ENCODE peak calls at places on chromosomes 12 and 14, in seven cellular contexts. One of them, this sample, is unnamed. For H3K4me1, the result is how much of the 10 kb centered on the place peaks cover.

GRCh38 chr12:24600996-24601395 is 347.9 kb downstream of the BCAT1 start:
- DNase-seq in left ventricle myocardium inferior: no peak
- DNase-seq in adrenal gland: no peak
- DNase-seq in tibial artery: no peak
- DNase-seq in stomach: no peak
- DNase-seq in pancreas: no peak
- DNase-seq in OCI-LY7: peak
- DNase-seq in this sample: no peak

GRCh38 chr12:126353604-126354003 is 1288.4 kb downstream of the AACS start:
- DNase-seq in left ventricle myocardium inferior: no peak
- DNase-seq in adrenal gland: no peak
- DNase-seq in OCI-LY7: no peak
- DNase-seq in stomach: no peak
- DNase-seq in pancreas: no peak
- DNase-seq in tibial artery: no peak
- DNase-seq in this sample: no peak

GRCh38 chr14:33026850-33027420 is 88.3 kb downstream of the NPAS3 start:
- DNase-seq in adrenal gland: no peak
- DNase-seq in stomach: no peak
- DNase-seq in tibial artery: no peak
- DNase-seq in OCI-LY7: no peak
- DNase-seq in left ventricle myocardium inferior: no peak
- DNase-seq in pancreas: no peak
- DNase-seq in this sample: no peak

GRCh38 chr12:127787544-127787943 is 479.4 kb upstream of the TMEM132C start:
- DNase-seq in tibial artery: no peak
- DNase-seq in left ventricle myocardium inferior: no peak
- DNase-seq in OCI-LY7: no peak
- DNase-seq in adrenal gland: no peak
- DNase-seq in pancreas: no peak
- DNase-seq in stomach: no peak
- DNase-seq in this sample: no peak

GRCh38 chr12:86748874-86749273 is 492.7 kb upstream of the MGAT4C start:
- DNase-seq in left ventricle myocardium inferior: no peak
- DNase-seq in stomach: no peak
- DNase-seq in pancreas: no peak
- DNase-seq in adrenal gland: no peak
- DNase-seq in tibial artery: no peak
- DNase-seq in OCI-LY7: no peak
- DNase-seq in this sample: no peak

GRCh38 chr14:77257700-77258099 is 13.3 kb downstream of the NGB start:
- DNase-seq in tibial artery: no peak
- DNase-seq in left ventricle myocardium inferior: no peak
- DNase-seq in adrenal gland: no peak
- DNase-seq in OCI-LY7: no peak
- DNase-seq in pancreas: peak
- DNase-seq in stomach: no peak
- DNase-seq in this sample: no peak

GRCh38 chr12:124233041-124233836 is 61.7 kb upstream of the RFLNA start:
- DNase-seq in OCI-LY7: no peak
- DNase-seq in pancreas: no peak
- DNase-seq in left ventricle myocardium inferior: no peak
- DNase-seq in stomach: peak
- DNase-seq in tibial artery: no peak
- DNase-seq in adrenal gland: peak
- DNase-seq in this sample: no peak

GRCh38 chr14:20489093-20489994 is 16.0 kb upstream of the RNASE10 start:
- DNase-seq in pancreas: no peak
- DNase-seq in OCI-LY7: no peak
- DNase-seq in left ventricle myocardium inferior: no peak
- DNase-seq in stomach: no peak
- DNase-seq in adrenal gland: no peak
- DNase-seq in tibial artery: no peak
- DNase-seq in this sample: no peak

GRCh38 chr12:40552868-40553267 is 139.4 kb upstream of the CNTN1 start:
- DNase-seq in OCI-LY7: no peak
- DNase-seq in tibial artery: no peak
- DNase-seq in stomach: no peak
- DNase-seq in adrenal gland: no peak
- DNase-seq in pancreas: no peak
- DNase-seq in left ventricle myocardium inferior: no peak
- DNase-seq in this sample: no peak

GRCh38 chr12:50581226-50582184 is 76.7 kb downstream of the DIP2B start:
- DNase-seq in adrenal gland: no peak
- DNase-seq in tibial artery: no peak
- DNase-seq in pancreas: no peak
- DNase-seq in stomach: no peak
- DNase-seq in left ventricle myocardium inferior: no peak
- DNase-seq in OCI-LY7: no peak
- DNase-seq in this sample: no peak

GRCh38 chr14:94423465-94424056 is 29.0 kb downstream of the SERPINA11 start:
- DNase-seq in left ventricle myocardium inferior: peak
- DNase-seq in OCI-LY7: peak
- DNase-seq in pancreas: peak
- DNase-seq in adrenal gland: peak
- DNase-seq in tibial artery: peak
- DNase-seq in stomach: peak
- DNase-seq in this sample: peak

GRCh38 chr14:31945074-31945613 is 132.0 kb upstream of the ARHGAP5 start:
- DNase-seq in OCI-LY7: peak
- DNase-seq in stomach: no peak
- DNase-seq in pancreas: no peak
- DNase-seq in tibial artery: no peak
- DNase-seq in left ventricle myocardium inferior: no peak
- DNase-seq in adrenal gland: no peak
- DNase-seq in this sample: no peak

GRCh38 chr12:10982244-10982643 is 4.5 kb downstream of the TAS2R50 start:
- DNase-seq in left ventricle myocardium inferior: no peak
- DNase-seq in OCI-LY7: no peak
- DNase-seq in pancreas: no peak
- DNase-seq in tibial artery: no peak
- DNase-seq in stomach: no peak
- DNase-seq in adrenal gland: no peak
- DNase-seq in this sample: no peak

GRCh38 chr14:56414231-56414630 is 165.4 kb upstream of the TMEM260 start:
- DNase-seq in OCI-LY7: no peak
- DNase-seq in pancreas: no peak
- DNase-seq in stomach: no peak
- DNase-seq in tibial artery: no peak
- DNase-seq in left ventricle myocardium inferior: no peak
- DNase-seq in adrenal gland: no peak
- DNase-seq in this sample: no peak

GRCh38 chr12:123142948-123143752 is 7.7 kb downstream of the PITPNM2 start:
- DNase-seq in stomach: no peak
- DNase-seq in adrenal gland: no peak
- DNase-seq in OCI-LY7: no peak
- DNase-seq in tibial artery: no peak
- DNase-seq in left ventricle myocardium inferior: no peak
- DNase-seq in pancreas: no peak
- DNase-seq in this sample: no peak

GRCh38 chr14:75279739-75280447 is 1.3 kb downstream of the FOS start:
- DNase-seq in left ventricle myocardium inferior: peak
- DNase-seq in stomach: no peak
- DNase-seq in adrenal gland: peak
- DNase-seq in tibial artery: no peak
- DNase-seq in OCI-LY7: no peak
- DNase-seq in pancreas: peak
- DNase-seq in this sample: peak

GRCh38 chr14:76502219-76502618 is 126.3 kb downstream of the ESRRB start:
- DNase-seq in OCI-LY7: no peak
- DNase-seq in left ventricle myocardium inferior: no peak
- DNase-seq in pancreas: no peak
- DNase-seq in tibial artery: no peak
- DNase-seq in adrenal gland: no peak
- DNase-seq in stomach: no peak
- DNase-seq in this sample: no peak

DNA sequence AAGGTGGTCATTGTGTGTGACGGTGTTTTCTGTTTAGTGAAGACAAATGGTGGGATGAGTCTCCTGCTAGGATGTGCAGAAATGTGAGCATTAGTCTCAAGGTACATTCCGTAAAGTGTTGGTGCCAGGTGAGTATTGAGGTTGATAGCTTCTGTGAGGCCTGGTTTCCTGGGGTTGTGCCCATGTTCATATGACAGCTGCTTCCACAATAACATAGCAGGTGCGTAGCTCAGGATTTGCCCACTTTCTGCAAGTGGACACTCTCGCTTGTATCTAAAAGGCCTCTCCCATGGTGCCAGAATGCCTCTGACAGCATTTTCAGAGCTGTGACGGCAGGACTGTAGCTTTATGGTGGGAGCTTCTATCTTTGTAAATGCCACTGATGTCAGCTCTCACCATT is 832.0 kb downstream of the DIO2 start:
- DNase-seq in tibial artery: no peak
- DNase-seq in pancreas: no peak
- DNase-seq in OCI-LY7: no peak
- DNase-seq in left ventricle myocardium inferior: no peak
- DNase-seq in stomach: no peak
- DNase-seq in adrenal gland: no peak
- DNase-seq in this sample: no peak
- H3K4me1 ChIP-seq in tibial artery: under half
- H3K4me1 ChIP-seq in pancreas: under half
- H3K4me1 ChIP-seq in OCI-LY7: under half
- H3K4me1 ChIP-seq in left ventricle myocardium inferior: under half
- H3K4me1 ChIP-seq in stomach: under half
- H3K4me1 ChIP-seq in adrenal gland: under half
- H3K4me1 ChIP-seq in this sample: under half

GRCh38 chr12:1661553-1662335 is 29.1 kb upstream of the ADIPOR2 start:
- DNase-seq in tibial artery: peak
- DNase-seq in pancreas: peak
- DNase-seq in adrenal gland: peak
- DNase-seq in OCI-LY7: peak
- DNase-seq in left ventricle myocardium inferior: peak
- DNase-seq in stomach: peak
- DNase-seq in this sample: peak

GRCh38 chr12:1666215-1666614 is 24.7 kb upstream of the ADIPOR2 start:
- DNase-seq in left ventricle myocardium inferior: no peak
- DNase-seq in tibial artery: no peak
- DNase-seq in stomach: no peak
- DNase-seq in pancreas: no peak
- DNase-seq in adrenal gland: no peak
- DNase-seq in OCI-LY7: no peak
- DNase-seq in this sample: no peak

GRCh38 chr12:1662761-1663439 is 28.0 kb upstream of the ADIPOR2 start:
- DNase-seq in left ventricle myocardium inferior: no peak
- DNase-seq in OCI-LY7: no peak
- DNase-seq in adrenal gland: peak
- DNase-seq in stomach: peak
- DNase-seq in pancreas: peak
- DNase-seq in tibial artery: no peak
- DNase-seq in this sample: no peak

GRCh38 chr12:1665366-1665765 is 25.5 kb upstream of the ADIPOR2 start:
- DNase-seq in pancreas: no peak
- DNase-seq in adrenal gland: no peak
- DNase-seq in left ventricle myocardium inferior: no peak
- DNase-seq in stomach: no peak
- DNase-seq in OCI-LY7: no peak
- DNase-seq in tibial artery: no peak
- DNase-seq in this sample: no peak

DNA sequence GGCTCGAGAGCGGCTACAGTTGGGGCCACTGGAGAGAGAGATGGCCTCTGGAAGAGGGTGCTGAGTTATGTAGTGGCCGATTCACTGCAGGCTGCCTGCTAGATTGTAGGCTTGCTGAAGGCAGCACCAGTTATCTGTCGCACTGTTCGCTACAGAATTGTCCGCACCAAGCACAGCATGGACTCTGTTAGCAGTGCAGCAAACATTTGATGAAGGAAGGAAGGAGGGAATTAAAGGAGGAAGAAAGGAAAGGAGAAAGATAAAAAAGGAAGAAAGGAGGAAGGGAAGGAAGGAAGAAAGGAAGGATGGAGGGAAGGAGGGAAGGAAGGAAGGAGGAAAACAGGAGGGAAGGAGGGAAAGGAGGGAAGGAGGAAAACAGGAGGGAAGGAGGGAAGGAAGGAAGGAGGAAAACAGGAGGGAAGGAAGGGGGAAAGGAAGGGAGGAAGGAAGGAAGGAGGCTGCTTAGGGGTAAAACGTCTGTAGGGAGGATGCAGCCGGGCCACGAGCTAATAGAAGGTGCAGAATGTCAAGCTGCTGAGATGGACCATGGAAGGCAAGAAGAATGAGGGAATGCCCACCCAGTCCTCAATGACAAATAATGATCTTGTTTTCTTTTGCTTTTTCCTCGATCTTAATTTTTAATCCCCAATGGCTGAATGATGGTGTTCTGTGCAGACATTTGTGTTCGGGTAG is 27.3 kb upstream of the ADIPOR2 start:
- DNase-seq in adrenal gland: peak
- DNase-seq in OCI-LY7: no peak
- DNase-seq in left ventricle myocardium inferior: no peak
- DNase-seq in pancreas: no peak
- DNase-seq in stomach: no peak
- DNase-seq in tibial artery: no peak
- DNase-seq in this sample: no peak
- TF ChIP-seq CTCF in adrenal gland: no peak
- TF ChIP-seq CTCF in OCI-LY7: no peak
- TF ChIP-seq CTCF in left ventricle myocardium inferior: no peak
- TF ChIP-seq CTCF in pancreas: no peak
- TF ChIP-seq CTCF in stomach: no peak
- TF ChIP-seq CTCF in tibial artery: no peak
- TF ChIP-seq CTCF in this sample: no peak

DNA sequence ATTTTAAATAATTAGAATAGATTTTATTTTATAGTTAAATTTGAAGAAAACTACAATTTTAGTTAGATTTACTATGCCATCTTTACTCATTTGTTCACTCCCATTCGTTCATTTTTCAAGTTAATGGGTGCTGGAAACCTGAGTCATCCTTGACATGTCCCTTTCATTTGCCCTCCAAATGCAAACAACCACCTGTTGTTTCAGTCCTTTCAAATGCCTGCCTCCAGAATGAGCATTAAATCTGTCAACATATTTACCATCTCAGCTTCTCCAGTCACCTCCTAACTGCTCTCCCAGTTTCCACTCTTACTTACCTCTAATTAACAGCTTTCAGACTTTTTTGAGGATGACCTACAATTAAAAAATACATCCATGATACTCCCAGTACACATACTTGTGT is 375.5 kb downstream of the RAD51B start:
- DNase-seq in pancreas: no peak
- DNase-seq in OCI-LY7: no peak
- DNase-seq in tibial artery: no peak
- DNase-seq in stomach: no peak
- DNase-seq in left ventricle myocardium inferior: no peak
- DNase-seq in adrenal gland: no peak
- DNase-seq in this sample: no peak
- H3K4me1 ChIP-seq in pancreas: half or more
- H3K4me1 ChIP-seq in OCI-LY7: under half
- H3K4me1 ChIP-seq in tibial artery: under half
- H3K4me1 ChIP-seq in stomach: half or more
- H3K4me1 ChIP-seq in left ventricle myocardium inferior: under half
- H3K4me1 ChIP-seq in adrenal gland: under half
- H3K4me1 ChIP-seq in this sample: half or more

DNA sequence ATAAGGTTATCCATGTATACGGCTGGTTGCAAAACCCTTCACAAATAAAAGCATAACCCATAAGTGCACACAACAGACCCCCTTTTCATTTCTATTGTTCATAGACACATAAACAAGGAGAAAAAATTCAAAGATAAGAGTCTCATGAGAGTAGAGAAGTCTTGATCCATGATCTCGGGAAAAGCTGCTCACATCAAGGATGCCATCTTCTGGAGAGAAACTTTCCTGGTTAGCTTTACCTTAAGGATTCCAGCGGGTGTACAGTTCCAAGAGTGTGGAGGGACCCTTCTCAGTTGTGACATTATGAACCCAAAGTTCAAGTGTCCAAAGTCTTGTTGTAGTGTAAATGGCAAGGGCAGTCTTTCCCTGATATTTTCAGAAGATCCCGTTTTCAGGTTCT is 144.5 kb downstream of the LLPH start:
- DNase-seq in pancreas: no peak
- DNase-seq in OCI-LY7: no peak
- DNase-seq in adrenal gland: no peak
- DNase-seq in tibial artery: no peak
- DNase-seq in left ventricle myocardium inferior: no peak
- DNase-seq in stomach: no peak
- DNase-seq in this sample: no peak
- TF ChIP-seq CTCF in pancreas: no peak
- TF ChIP-seq CTCF in OCI-LY7: no peak
- TF ChIP-seq CTCF in adrenal gland: no peak
- TF ChIP-seq CTCF in tibial artery: no peak
- TF ChIP-seq CTCF in left ventricle myocardium inferior: no peak
- TF ChIP-seq CTCF in stomach: no peak
- TF ChIP-seq CTCF in this sample: no peak